ENCODE peak calls at places on chromosomes 13 and 19, in ten cellular contexts. One of them, this sample, is unnamed. For H3K4me1, the result is how much of the 10 kb centered on the place peaks cover.

GRCh38 chr19:20999731-21000352 is 20.6 kb upstream of the ZNF430 start:
- DNase-seq in uterus: peak
- DNase-seq in Peyer's patch: peak
- DNase-seq in mammary epithelial cell: peak
- DNase-seq in OCI-LY7: peak
- DNase-seq in fibroblast of lung: peak
- DNase-seq in cardiac muscle cell: peak
- DNase-seq in right lobe of liver: peak
- DNase-seq in CD8-positive, alpha-beta T cell: peak
- DNase-seq in stomach: peak
- DNase-seq in this sample: peak

GRCh38 chr13:21949818-21950429 is 279.1 kb downstream of the FGF9 start:
- DNase-seq in uterus: no peak
- DNase-seq in Peyer's patch: no peak
- DNase-seq in mammary epithelial cell: no peak
- DNase-seq in OCI-LY7: no peak
- DNase-seq in fibroblast of lung: no peak
- DNase-seq in cardiac muscle cell: no peak
- DNase-seq in right lobe of liver: no peak
- DNase-seq in CD8-positive, alpha-beta T cell: no peak
- DNase-seq in stomach: no peak
- DNase-seq in this sample: no peak

GRCh38 chr13:52954838-52955237 is 73.8 kb upstream of the OLFM4 start:
- DNase-seq in uterus: no peak
- DNase-seq in Peyer's patch: no peak
- DNase-seq in mammary epithelial cell: no peak
- DNase-seq in OCI-LY7: no peak
- DNase-seq in fibroblast of lung: no peak
- DNase-seq in cardiac muscle cell: no peak
- DNase-seq in right lobe of liver: no peak
- DNase-seq in CD8-positive, alpha-beta T cell: no peak
- DNase-seq in stomach: no peak
- DNase-seq in this sample: no peak

GRCh38 chr13:80454245-80454644 is 113.3 kb upstream of the SPRY2 start:
- DNase-seq in uterus: no peak
- DNase-seq in Peyer's patch: no peak
- DNase-seq in mammary epithelial cell: peak
- DNase-seq in OCI-LY7: peak
- DNase-seq in fibroblast of lung: peak
- DNase-seq in cardiac muscle cell: no peak
- DNase-seq in right lobe of liver: no peak
- DNase-seq in CD8-positive, alpha-beta T cell: no peak
- DNase-seq in stomach: no peak
- DNase-seq in this sample: no peak

GRCh38 chr13:113861433-113862030 is 2.3 kb downstream of the GAS6 start:
- DNase-seq in uterus: no peak
- DNase-seq in Peyer's patch: no peak
- DNase-seq in mammary epithelial cell: peak
- DNase-seq in OCI-LY7: no peak
- DNase-seq in fibroblast of lung: no peak
- DNase-seq in cardiac muscle cell: no peak
- DNase-seq in right lobe of liver: no peak
- DNase-seq in CD8-positive, alpha-beta T cell: no peak
- DNase-seq in stomach: no peak
- DNase-seq in this sample: no peak

GRCh38 chr19:38952395-38953165 is 21.8 kb downstream of the MRPS12 start:
- DNase-seq in uterus: no peak
- DNase-seq in Peyer's patch: peak
- DNase-seq in mammary epithelial cell: no peak
- DNase-seq in OCI-LY7: peak
- DNase-seq in fibroblast of lung: no peak
- DNase-seq in cardiac muscle cell: peak
- DNase-seq in right lobe of liver: no peak
- DNase-seq in CD8-positive, alpha-beta T cell: no peak
- DNase-seq in stomach: peak
- DNase-seq in this sample: no peak

GRCh38 chr13:80074143-80074752 is 266.7 kb downstream of the SPRY2 start:
- DNase-seq in uterus: no peak
- DNase-seq in Peyer's patch: no peak
- DNase-seq in mammary epithelial cell: no peak
- DNase-seq in OCI-LY7: no peak
- DNase-seq in fibroblast of lung: no peak
- DNase-seq in cardiac muscle cell: no peak
- DNase-seq in right lobe of liver: peak
- DNase-seq in CD8-positive, alpha-beta T cell: no peak
- DNase-seq in stomach: no peak
- DNase-seq in this sample: no peak

GRCh38 chr13:91184244-91184926 is 163.1 kb upstream of the MIR17HG start:
- DNase-seq in uterus: no peak
- DNase-seq in Peyer's patch: no peak
- DNase-seq in mammary epithelial cell: no peak
- DNase-seq in OCI-LY7: no peak
- DNase-seq in fibroblast of lung: no peak
- DNase-seq in cardiac muscle cell: no peak
- DNase-seq in right lobe of liver: no peak
- DNase-seq in CD8-positive, alpha-beta T cell: no peak
- DNase-seq in stomach: no peak
- DNase-seq in this sample: no peak

GRCh38 chr13:19178901-19179593 is 2.6 kb downstream of the TUBA3C start:
- DNase-seq in uterus: no peak
- DNase-seq in Peyer's patch: peak
- DNase-seq in mammary epithelial cell: no peak
- DNase-seq in OCI-LY7: no peak
- DNase-seq in fibroblast of lung: no peak
- DNase-seq in cardiac muscle cell: no peak
- DNase-seq in right lobe of liver: no peak
- DNase-seq in CD8-positive, alpha-beta T cell: no peak
- DNase-seq in stomach: peak
- DNase-seq in this sample: no peak

GRCh38 chr13:50509167-50509566 is 334.3 kb downstream of the DLEU7 start:
- DNase-seq in uterus: no peak
- DNase-seq in Peyer's patch: no peak
- DNase-seq in mammary epithelial cell: no peak
- DNase-seq in OCI-LY7: peak
- DNase-seq in fibroblast of lung: no peak
- DNase-seq in cardiac muscle cell: no peak
- DNase-seq in right lobe of liver: no peak
- DNase-seq in CD8-positive, alpha-beta T cell: no peak
- DNase-seq in stomach: no peak
- DNase-seq in this sample: no peak

GRCh38 chr13:33697936-33698335 is 120.0 kb upstream of the RFC3 start:
- DNase-seq in uterus: no peak
- DNase-seq in Peyer's patch: no peak
- DNase-seq in mammary epithelial cell: no peak
- DNase-seq in OCI-LY7: no peak
- DNase-seq in fibroblast of lung: no peak
- DNase-seq in cardiac muscle cell: no peak
- DNase-seq in right lobe of liver: no peak
- DNase-seq in CD8-positive, alpha-beta T cell: no peak
- DNase-seq in stomach: no peak
- DNase-seq in this sample: no peak

GRCh38 chr13:53142301-53142700 is 113.7 kb downstream of the OLFM4 start:
- DNase-seq in uterus: no peak
- DNase-seq in Peyer's patch: no peak
- DNase-seq in mammary epithelial cell: no peak
- DNase-seq in OCI-LY7: no peak
- DNase-seq in fibroblast of lung: no peak
- DNase-seq in cardiac muscle cell: no peak
- DNase-seq in right lobe of liver: no peak
- DNase-seq in CD8-positive, alpha-beta T cell: no peak
- DNase-seq in stomach: no peak
- DNase-seq in this sample: no peak

GRCh38 chr19:17915940-17916593 is 16.7 kb upstream of the CCDC124 start:
- DNase-seq in uterus: no peak
- DNase-seq in Peyer's patch: no peak
- DNase-seq in mammary epithelial cell: peak
- DNase-seq in OCI-LY7: no peak
- DNase-seq in fibroblast of lung: no peak
- DNase-seq in cardiac muscle cell: no peak
- DNase-seq in right lobe of liver: no peak
- DNase-seq in CD8-positive, alpha-beta T cell: no peak
- DNase-seq in stomach: peak
- DNase-seq in this sample: no peak

GRCh38 chr13:95418946-95419345 is 117.7 kb upstream of the ABCC4 start:
- DNase-seq in uterus: no peak
- DNase-seq in Peyer's patch: no peak
- DNase-seq in mammary epithelial cell: no peak
- DNase-seq in OCI-LY7: no peak
- DNase-seq in fibroblast of lung: no peak
- DNase-seq in cardiac muscle cell: no peak
- DNase-seq in right lobe of liver: no peak
- DNase-seq in CD8-positive, alpha-beta T cell: no peak
- DNase-seq in stomach: no peak
- DNase-seq in this sample: no peak

GRCh38 chr19:54422136-54422535 is 6.9 kb downstream of the TTYH1 start:
- DNase-seq in uterus: no peak
- DNase-seq in Peyer's patch: no peak
- DNase-seq in mammary epithelial cell: no peak
- DNase-seq in OCI-LY7: no peak
- DNase-seq in fibroblast of lung: no peak
- DNase-seq in cardiac muscle cell: no peak
- DNase-seq in right lobe of liver: no peak
- DNase-seq in CD8-positive, alpha-beta T cell: no peak
- DNase-seq in stomach: no peak
- DNase-seq in this sample: no peak

GRCh38 chr19:54420068-54420382 is 4.8 kb downstream of the TTYH1 start:
- DNase-seq in uterus: no peak
- DNase-seq in Peyer's patch: no peak
- DNase-seq in mammary epithelial cell: no peak
- DNase-seq in OCI-LY7: no peak
- DNase-seq in fibroblast of lung: no peak
- DNase-seq in cardiac muscle cell: no peak
- DNase-seq in right lobe of liver: no peak
- DNase-seq in CD8-positive, alpha-beta T cell: no peak
- DNase-seq in stomach: no peak
- DNase-seq in this sample: no peak

GRCh38 chr19:54421169-54421516 is 5.9 kb downstream of the TTYH1 start:
- DNase-seq in uterus: no peak
- DNase-seq in Peyer's patch: no peak
- DNase-seq in mammary epithelial cell: no peak
- DNase-seq in OCI-LY7: no peak
- DNase-seq in fibroblast of lung: no peak
- DNase-seq in cardiac muscle cell: no peak
- DNase-seq in right lobe of liver: no peak
- DNase-seq in CD8-positive, alpha-beta T cell: no peak
- DNase-seq in stomach: no peak
- DNase-seq in this sample: no peak

GRCh38 chr19:54420383-54421168 is 5.3 kb downstream of the TTYH1 start:
- DNase-seq in uterus: no peak
- DNase-seq in Peyer's patch: no peak
- DNase-seq in mammary epithelial cell: no peak
- DNase-seq in OCI-LY7: no peak
- DNase-seq in fibroblast of lung: no peak
- DNase-seq in cardiac muscle cell: no peak
- DNase-seq in right lobe of liver: no peak
- DNase-seq in CD8-positive, alpha-beta T cell: no peak
- DNase-seq in stomach: no peak
- DNase-seq in this sample: no peak

GRCh38 chr19:54421521-54421920 is 6.3 kb downstream of the TTYH1 start:
- DNase-seq in uterus: no peak
- DNase-seq in Peyer's patch: no peak
- DNase-seq in mammary epithelial cell: no peak
- DNase-seq in OCI-LY7: no peak
- DNase-seq in fibroblast of lung: no peak
- DNase-seq in cardiac muscle cell: no peak
- DNase-seq in right lobe of liver: no peak
- DNase-seq in CD8-positive, alpha-beta T cell: no peak
- DNase-seq in stomach: no peak
- DNase-seq in this sample: no peak
- H3K27ac ChIP-seq in uterus: no peak
- H3K27ac ChIP-seq in Peyer's patch: no peak
- H3K27ac ChIP-seq in mammary epithelial cell: no peak
- H3K27ac ChIP-seq in OCI-LY7: no peak
- H3K27ac ChIP-seq in fibroblast of lung: no peak
- H3K27ac ChIP-seq in cardiac muscle cell: no peak
- H3K27ac ChIP-seq in right lobe of liver: no peak
- H3K27ac ChIP-seq in CD8-positive, alpha-beta T cell: no peak
- H3K27ac ChIP-seq in stomach: no peak
- H3K27ac ChIP-seq in this sample: no peak

DNA sequence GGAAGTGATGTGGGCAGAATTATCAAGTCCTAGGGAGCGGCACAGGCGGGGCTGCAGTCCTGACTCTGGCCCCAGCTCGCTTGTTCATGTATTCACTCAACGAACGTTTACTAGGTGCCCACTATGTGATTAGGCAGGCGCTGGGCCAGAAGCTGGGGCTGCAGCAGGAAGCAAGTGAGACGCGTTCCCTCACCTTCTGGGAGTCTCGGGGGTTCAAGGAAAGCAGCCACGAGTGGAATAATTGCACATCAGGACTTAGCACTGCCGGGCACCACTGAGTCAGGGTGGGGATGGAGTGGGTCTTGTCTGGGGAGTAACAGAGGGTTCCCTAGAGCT is 2.5 kb upstream of the LMTK3 start:
- DNase-seq in uterus: no peak
- DNase-seq in Peyer's patch: no peak
- DNase-seq in mammary epithelial cell: no peak
- DNase-seq in OCI-LY7: no peak
- DNase-seq in fibroblast of lung: no peak
- DNase-seq in cardiac muscle cell: no peak
- DNase-seq in right lobe of liver: no peak
- DNase-seq in CD8-positive, alpha-beta T cell: no peak
- DNase-seq in stomach: no peak
- DNase-seq in this sample: no peak
- H3K4me3 ChIP-seq in uterus: no peak
- H3K4me3 ChIP-seq in Peyer's patch: no peak
- H3K4me3 ChIP-seq in mammary epithelial cell: no peak
- H3K4me3 ChIP-seq in OCI-LY7: peak
- H3K4me3 ChIP-seq in fibroblast of lung: no peak
- H3K4me3 ChIP-seq in cardiac muscle cell: no peak
- H3K4me3 ChIP-seq in right lobe of liver: peak
- H3K4me3 ChIP-seq in CD8-positive, alpha-beta T cell: peak
- H3K4me3 ChIP-seq in stomach: peak
- H3K4me3 ChIP-seq in this sample: peak

DNA sequence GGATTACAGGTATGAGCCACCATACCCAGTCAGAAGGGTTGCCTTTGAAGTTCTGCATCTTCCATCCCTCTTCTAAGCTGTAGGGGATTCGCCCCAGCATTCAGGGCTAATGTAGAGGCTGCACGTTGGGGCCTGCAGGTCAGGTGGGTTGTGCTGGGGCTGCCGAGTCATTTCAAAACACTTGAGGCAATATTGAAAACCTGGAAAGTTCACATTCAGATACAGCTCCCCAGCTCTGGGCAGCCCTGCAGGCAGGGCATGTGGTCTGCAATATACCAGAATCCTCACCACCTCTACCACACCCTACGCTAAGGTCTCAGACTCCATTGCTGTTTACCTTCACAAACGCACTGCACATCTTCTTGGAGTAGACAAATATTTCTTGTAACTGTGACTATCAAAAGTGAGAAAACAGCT is 24.6 kb downstream of the CCNE1 start:
- DNase-seq in uterus: no peak
- DNase-seq in Peyer's patch: no peak
- DNase-seq in mammary epithelial cell: no peak
- DNase-seq in OCI-LY7: no peak
- DNase-seq in fibroblast of lung: no peak
- DNase-seq in cardiac muscle cell: no peak
- DNase-seq in right lobe of liver: peak
- DNase-seq in CD8-positive, alpha-beta T cell: no peak
- DNase-seq in stomach: no peak
- DNase-seq in this sample: no peak
- H3K4me1 ChIP-seq in uterus: under half
- H3K4me1 ChIP-seq in Peyer's patch: under half
- H3K4me1 ChIP-seq in mammary epithelial cell: under half
- H3K4me1 ChIP-seq in OCI-LY7: under half
- H3K4me1 ChIP-seq in fibroblast of lung: under half
- H3K4me1 ChIP-seq in cardiac muscle cell: under half
- H3K4me1 ChIP-seq in right lobe of liver: under half
- H3K4me1 ChIP-seq in CD8-positive, alpha-beta T cell: under half
- H3K4me1 ChIP-seq in stomach: under half
- H3K4me1 ChIP-seq in this sample: under half

GRCh38 chr19:46132508-46133100 is 8.1 kb upstream of the IGFL3 start:
- DNase-seq in uterus: no peak
- DNase-seq in Peyer's patch: no peak
- DNase-seq in mammary epithelial cell: no peak
- DNase-seq in OCI-LY7: no peak
- DNase-seq in fibroblast of lung: no peak
- DNase-seq in cardiac muscle cell: no peak
- DNase-seq in right lobe of liver: no peak
- DNase-seq in CD8-positive, alpha-beta T cell: no peak
- DNase-seq in stomach: no peak
- DNase-seq in this sample: no peak
- H3K27ac ChIP-seq in uterus: peak
- H3K27ac ChIP-seq in Peyer's patch: peak
- H3K27ac ChIP-seq in mammary epithelial cell: peak
- H3K27ac ChIP-seq in OCI-LY7: no peak
- H3K27ac ChIP-seq in fibroblast of lung: peak
- H3K27ac ChIP-seq in cardiac muscle cell: peak
- H3K27ac ChIP-seq in right lobe of liver: peak
- H3K27ac ChIP-seq in CD8-positive, alpha-beta T cell: no peak
- H3K27ac ChIP-seq in stomach: peak
- H3K27ac ChIP-seq in this sample: no peak